ENCODE peak calls at places on chromosomes 16 and 17, in eight cellular contexts. One of them, this sample, is unnamed.

GRCh38 chr17:29038511-29039300 is 4.2 kb upstream of the PIPOX start:
- DNase-seq in GM19239: no peak
- DNase-seq in colonic mucosa: no peak
- DNase-seq in activated CD4-positive, alpha-beta memory T cell treated with anti-CD3 and anti-CD28 coated beads, Interleukin-2, amount 10 ng/mL, durations not matched to agents 7 days and 5 days: no peak
- DNase-seq in activated CD8-positive, alpha-beta T cell treated with anti-CD3 and anti-CD28 coated beads, Interleukin-2, amount 10 ng/mL, durations not matched to agents 7 days and 5 days: no peak
- DNase-seq in heart right ventricle: no peak
- DNase-seq in ELR: no peak
- DNase-seq in hepatic stellate cell: no peak
- DNase-seq in this sample: no peak

GRCh38 chr17:63358956-63359355 is 87.2 kb downstream of the CYB561 start:
- DNase-seq in GM19239: no peak
- DNase-seq in colonic mucosa: no peak
- DNase-seq in activated CD4-positive, alpha-beta memory T cell treated with anti-CD3 and anti-CD28 coated beads, Interleukin-2, amount 10 ng/mL, durations not matched to agents 7 days and 5 days: no peak
- DNase-seq in activated CD8-positive, alpha-beta T cell treated with anti-CD3 and anti-CD28 coated beads, Interleukin-2, amount 10 ng/mL, durations not matched to agents 7 days and 5 days: no peak
- DNase-seq in heart right ventricle: no peak
- DNase-seq in ELR: no peak
- DNase-seq in hepatic stellate cell: no peak
- DNase-seq in this sample: no peak

GRCh38 chr16:13935408-13935807 is 15.5 kb downstream of the ERCC4 start:
- DNase-seq in GM19239: no peak
- DNase-seq in colonic mucosa: no peak
- DNase-seq in activated CD4-positive, alpha-beta memory T cell treated with anti-CD3 and anti-CD28 coated beads, Interleukin-2, amount 10 ng/mL, durations not matched to agents 7 days and 5 days: no peak
- DNase-seq in activated CD8-positive, alpha-beta T cell treated with anti-CD3 and anti-CD28 coated beads, Interleukin-2, amount 10 ng/mL, durations not matched to agents 7 days and 5 days: no peak
- DNase-seq in heart right ventricle: no peak
- DNase-seq in ELR: peak
- DNase-seq in hepatic stellate cell: no peak
- DNase-seq in this sample: no peak

GRCh38 chr17:39753514-39754160 is 15.9 kb downstream of the GRB7 start:
- DNase-seq in GM19239: peak
- DNase-seq in colonic mucosa: peak
- DNase-seq in activated CD4-positive, alpha-beta memory T cell treated with anti-CD3 and anti-CD28 coated beads, Interleukin-2, amount 10 ng/mL, durations not matched to agents 7 days and 5 days: peak
- DNase-seq in activated CD8-positive, alpha-beta T cell treated with anti-CD3 and anti-CD28 coated beads, Interleukin-2, amount 10 ng/mL, durations not matched to agents 7 days and 5 days: peak
- DNase-seq in heart right ventricle: peak
- DNase-seq in ELR: peak
- DNase-seq in hepatic stellate cell: peak
- DNase-seq in this sample: peak

GRCh38 chr17:78504156-78504925 is 72.9 kb downstream of the DNAH17 start:
- DNase-seq in GM19239: no peak
- DNase-seq in colonic mucosa: no peak
- DNase-seq in activated CD4-positive, alpha-beta memory T cell treated with anti-CD3 and anti-CD28 coated beads, Interleukin-2, amount 10 ng/mL, durations not matched to agents 7 days and 5 days: no peak
- DNase-seq in activated CD8-positive, alpha-beta T cell treated with anti-CD3 and anti-CD28 coated beads, Interleukin-2, amount 10 ng/mL, durations not matched to agents 7 days and 5 days: no peak
- DNase-seq in heart right ventricle: no peak
- DNase-seq in ELR: no peak
- DNase-seq in hepatic stellate cell: no peak
- DNase-seq in this sample: no peak

GRCh38 chr17:81536299-81537290 is 8.4 kb downstream of the FSCN2 start:
- DNase-seq in GM19239: no peak
- DNase-seq in colonic mucosa: no peak
- DNase-seq in activated CD4-positive, alpha-beta memory T cell treated with anti-CD3 and anti-CD28 coated beads, Interleukin-2, amount 10 ng/mL, durations not matched to agents 7 days and 5 days: no peak
- DNase-seq in activated CD8-positive, alpha-beta T cell treated with anti-CD3 and anti-CD28 coated beads, Interleukin-2, amount 10 ng/mL, durations not matched to agents 7 days and 5 days: no peak
- DNase-seq in heart right ventricle: no peak
- DNase-seq in ELR: no peak
- DNase-seq in hepatic stellate cell: no peak
- DNase-seq in this sample: no peak

GRCh38 chr17:1766382-1767135 is 4.7 kb downstream of the SERPINF1 start:
- DNase-seq in GM19239: no peak
- DNase-seq in colonic mucosa: no peak
- DNase-seq in activated CD4-positive, alpha-beta memory T cell treated with anti-CD3 and anti-CD28 coated beads, Interleukin-2, amount 10 ng/mL, durations not matched to agents 7 days and 5 days: no peak
- DNase-seq in activated CD8-positive, alpha-beta T cell treated with anti-CD3 and anti-CD28 coated beads, Interleukin-2, amount 10 ng/mL, durations not matched to agents 7 days and 5 days: no peak
- DNase-seq in heart right ventricle: no peak
- DNase-seq in ELR: no peak
- DNase-seq in hepatic stellate cell: no peak
- DNase-seq in this sample: no peak

GRCh38 chr17:34386925-34387550 is 24.0 kb upstream of the CCL1 start:
- DNase-seq in GM19239: no peak
- DNase-seq in colonic mucosa: no peak
- DNase-seq in activated CD4-positive, alpha-beta memory T cell treated with anti-CD3 and anti-CD28 coated beads, Interleukin-2, amount 10 ng/mL, durations not matched to agents 7 days and 5 days: peak
- DNase-seq in activated CD8-positive, alpha-beta T cell treated with anti-CD3 and anti-CD28 coated beads, Interleukin-2, amount 10 ng/mL, durations not matched to agents 7 days and 5 days: no peak
- DNase-seq in heart right ventricle: no peak
- DNase-seq in ELR: no peak
- DNase-seq in hepatic stellate cell: no peak
- DNase-seq in this sample: peak

GRCh38 chr16:68987734-68988457 is 117.6 kb upstream of the HAS3 start:
- DNase-seq in GM19239: no peak
- DNase-seq in colonic mucosa: no peak
- DNase-seq in activated CD4-positive, alpha-beta memory T cell treated with anti-CD3 and anti-CD28 coated beads, Interleukin-2, amount 10 ng/mL, durations not matched to agents 7 days and 5 days: no peak
- DNase-seq in activated CD8-positive, alpha-beta T cell treated with anti-CD3 and anti-CD28 coated beads, Interleukin-2, amount 10 ng/mL, durations not matched to agents 7 days and 5 days: no peak
- DNase-seq in heart right ventricle: no peak
- DNase-seq in ELR: no peak
- DNase-seq in hepatic stellate cell: no peak
- DNase-seq in this sample: no peak